ENCODE peak calls at places on chromosomes 6 and 20, in eight cellular contexts. One of them, this sample, is unnamed.

GRCh38 chr20:62618622-62619529 is 23.4 kb upstream of the SLCO4A1 start:
- DNase-seq in smooth muscle cell of the brain vasculature: no peak
- DNase-seq in NCI-H1417 treated with DMSO at 0.1 percent for 48 hours: no peak
- DNase-seq in heart left ventricle: no peak
- DNase-seq in IMR-90: no peak
- DNase-seq in EL: no peak
- DNase-seq in Calu3: no peak
- DNase-seq in psoas muscle: no peak
- DNase-seq in this sample: no peak

GRCh38 chr20:13274311-13274965 is 53.4 kb downstream of the ISM1 start:
- DNase-seq in smooth muscle cell of the brain vasculature: no peak
- DNase-seq in NCI-H1417 treated with DMSO at 0.1 percent for 48 hours: no peak
- DNase-seq in heart left ventricle: no peak
- DNase-seq in IMR-90: no peak
- DNase-seq in EL: no peak
- DNase-seq in Calu3: no peak
- DNase-seq in psoas muscle: no peak
- DNase-seq in this sample: no peak

GRCh38 chr6:11430036-11430435 is 107.5 kb upstream of the TMEM170B start:
- DNase-seq in smooth muscle cell of the brain vasculature: peak; percentile 23
- DNase-seq in NCI-H1417 treated with DMSO at 0.1 percent for 48 hours: no peak
- DNase-seq in heart left ventricle: no peak
- DNase-seq in IMR-90: no peak
- DNase-seq in EL: peak; percentile 71
- DNase-seq in Calu3: no peak
- DNase-seq in psoas muscle: no peak
- DNase-seq in this sample: peak; percentile 9

GRCh38 chr6:2164481-2164880 is 80.9 kb downstream of the GMDS start:
- DNase-seq in smooth muscle cell of the brain vasculature: no peak
- DNase-seq in NCI-H1417 treated with DMSO at 0.1 percent for 48 hours: no peak
- DNase-seq in heart left ventricle: no peak
- DNase-seq in IMR-90: no peak
- DNase-seq in EL: no peak
- DNase-seq in Calu3: no peak
- DNase-seq in psoas muscle: no peak
- DNase-seq in this sample: no peak

GRCh38 chr6:88304515-88304914 is 138.4 kb upstream of the CNR1 start:
- DNase-seq in smooth muscle cell of the brain vasculature: no peak
- DNase-seq in NCI-H1417 treated with DMSO at 0.1 percent for 48 hours: no peak
- DNase-seq in heart left ventricle: no peak
- DNase-seq in IMR-90: no peak
- DNase-seq in EL: no peak
- DNase-seq in Calu3: no peak
- DNase-seq in psoas muscle: no peak
- DNase-seq in this sample: no peak

GRCh38 chr20:25318471-25319240 is 70.8 kb downstream of the PYGB start:
- DNase-seq in smooth muscle cell of the brain vasculature: no peak
- DNase-seq in NCI-H1417 treated with DMSO at 0.1 percent for 48 hours: no peak
- DNase-seq in heart left ventricle: no peak
- DNase-seq in IMR-90: no peak
- DNase-seq in EL: no peak
- DNase-seq in Calu3: no peak
- DNase-seq in psoas muscle: no peak
- DNase-seq in this sample: no peak

GRCh38 chr20:54469293-54469692 is 6.1 kb upstream of the DOK5 start:
- DNase-seq in smooth muscle cell of the brain vasculature: no peak
- DNase-seq in NCI-H1417 treated with DMSO at 0.1 percent for 48 hours: no peak
- DNase-seq in heart left ventricle: no peak
- DNase-seq in IMR-90: no peak
- DNase-seq in EL: no peak
- DNase-seq in Calu3: no peak
- DNase-seq in psoas muscle: no peak
- DNase-seq in this sample: no peak

GRCh38 chr6:71489736-71490135 is 201.1 kb downstream of the OGFRL1 start:
- DNase-seq in smooth muscle cell of the brain vasculature: peak; percentile 43
- DNase-seq in NCI-H1417 treated with DMSO at 0.1 percent for 48 hours: no peak
- DNase-seq in heart left ventricle: no peak
- DNase-seq in IMR-90: peak; percentile 90
- DNase-seq in EL: peak; percentile 95
- DNase-seq in Calu3: peak; percentile 67
- DNase-seq in psoas muscle: no peak
- DNase-seq in this sample: peak; percentile 98

GRCh38 chr6:42359021-42359420 is 92.7 kb downstream of the TRERF1 start:
- DNase-seq in smooth muscle cell of the brain vasculature: no peak
- DNase-seq in NCI-H1417 treated with DMSO at 0.1 percent for 48 hours: no peak
- DNase-seq in heart left ventricle: no peak
- DNase-seq in IMR-90: no peak
- DNase-seq in EL: peak; percentile 45
- DNase-seq in Calu3: no peak
- DNase-seq in psoas muscle: no peak
- DNase-seq in this sample: no peak

GRCh38 chr20:64005394-64005793 is 24.5 kb downstream of the PRPF6 start:
- DNase-seq in smooth muscle cell of the brain vasculature: no peak
- DNase-seq in NCI-H1417 treated with DMSO at 0.1 percent for 48 hours: no peak
- DNase-seq in heart left ventricle: no peak
- DNase-seq in IMR-90: peak; percentile 16
- DNase-seq in EL: no peak
- DNase-seq in Calu3: no peak
- DNase-seq in psoas muscle: no peak
- DNase-seq in this sample: peak; percentile 32